ENCODE peak calls at places on chromosomes 6 and 20, in ten cellular contexts. O is astrocyte, Q is tibial artery, D is stomach, F is AG10803, H is AG04449, T is WTC11, C is pancreas, G is cardiac fibroblast, N is IMR-90. B is an unnamed sample.

GRCh38 chr6:111950661-111951426 is 77.6 kb upstream of the FYN start:
- DNase-seq in O (peak), Q (no peak), D (no peak), F (peak), H (no peak), T (no peak), C (no peak), G (peak), N (peak), B (no peak)

GRCh38 chr6:73032586-73032985 is 192.7 kb downstream of the KHDC1L start:
- DNase-seq in O (peak), Q (no peak), D (no peak), F (peak), H (no peak), T (no peak), C (no peak), G (no peak), N (peak), B (no peak)

GRCh38 chr6:149480502-149481280 is 4.1 kb downstream of the ZC3H12D start:
- DNase-seq in O (no peak), Q (no peak), D (no peak), F (no peak), H (no peak), T (no peak), C (no peak), G (no peak), N (no peak), B (peak)

GRCh38 chr6:144314003-144314485 is 28.9 kb downstream of the UTRN start:
- DNase-seq in O (peak), Q (peak), D (no peak), F (no peak), H (no peak), T (no peak), C (peak), G (peak), N (peak), B (no peak)

GRCh38 chr6:158717341-158718328 is 67.8 kb downstream of the SYTL3 start:
- DNase-seq in O (no peak), Q (peak), D (no peak), F (no peak), H (no peak), T (no peak), C (no peak), G (no peak), N (no peak), B (no peak)

GRCh38 chr6:89146748-89147715 is 1.2 kb downstream of the PM20D2 start:
- DNase-seq in O (peak), Q (no peak), D (no peak), F (peak), H (no peak), T (peak), C (peak), G (peak), N (peak), B (no peak)

GRCh38 chr20:15031546-15032351 is 694.3 kb upstream of the FLRT3 start:
- DNase-seq in O (no peak), Q (no peak), D (no peak), F (no peak), H (no peak), T (no peak), C (no peak), G (no peak), N (no peak), B (no peak)

GRCh38 chr6:50816947-50817637 is 1.6 kb upstream of the TFAP2B start:
- DNase-seq in O (no peak), Q (no peak), D (no peak), F (no peak), H (no peak), T (no peak), C (no peak), G (no peak), N (no peak), B (no peak)

GRCh38 chr20:4607287-4607713 is 114.4 kb upstream of the PRND start:
- DNase-seq in O (peak), Q (no peak), D (peak), F (peak), H (peak), T (peak), C (peak), G (peak), N (peak), B (peak)

GRCh38 chr6:92715991-92716390 is 703.4 kb downstream of the EPHA7 start:
- DNase-seq in O (peak), Q (no peak), D (no peak), F (peak), H (no peak), T (no peak), C (no peak), G (peak), N (peak), B (no peak)

GRCh38 chr20:42492998-42493397 is 696.7 kb downstream of the PTPRT start:
- DNase-seq in O (no peak), Q (no peak), D (no peak), F (no peak), H (no peak), T (no peak), C (no peak), G (no peak), N (no peak), B (no peak)

GRCh38 chr6:16472349-16473069 is 234.1 kb downstream of the GMPR start:
- DNase-seq in O (peak), Q (no peak), D (no peak), F (peak), H (peak), T (no peak), C (no peak), G (peak), N (peak), B (no peak)

GRCh38 chr6:30194797-30195690 is 18.2 kb downstream of the TRIM26 start:
- DNase-seq in O (no peak), Q (no peak), D (no peak), F (peak), H (no peak), T (no peak), C (no peak), G (no peak), N (no peak), B (no peak)

GRCh38 chr6:15429146-15430110 is 183.6 kb downstream of the JARID2 start:
- DNase-seq in O (peak), Q (no peak), D (no peak), F (peak), H (peak), T (no peak), C (no peak), G (peak), N (peak), B (no peak)

GRCh38 chr20:32828029-32828666 is 8.4 kb downstream of the MAPRE1 start:
- DNase-seq in O (peak), Q (no peak), D (no peak), F (no peak), H (no peak), T (no peak), C (no peak), G (no peak), N (peak), B (no peak)

GRCh38 chr6:143539723-143540122 is 28.2 kb upstream of the FUCA2 start:
- DNase-seq in O (no peak), Q (no peak), D (no peak), F (no peak), H (no peak), T (no peak), C (no peak), G (no peak), N (no peak), B (no peak)

GRCh38 chr20:14948416-14948815 is 611.0 kb upstream of the FLRT3 start:
- DNase-seq in O (no peak), Q (no peak), D (no peak), F (no peak), H (no peak), T (no peak), C (no peak), G (no peak), N (no peak), B (no peak)

GRCh38 chr6:814378-815347 is 121.7 kb upstream of the EXOC2 start:
- DNase-seq in O (no peak), Q (no peak), D (no peak), F (no peak), H (no peak), T (no peak), C (peak), G (no peak), N (no peak), B (no peak)

GRCh38 chr20:8749986-8750385 is 318.9 kb upstream of the PLCB4 start:
- DNase-seq in O (peak), Q (no peak), D (no peak), F (peak), H (no peak), T (no peak), C (no peak), G (no peak), N (peak), B (no peak)

GRCh38 chr6:34146801-34147592 is 1.1 kb upstream of the GRM4 start:
- DNase-seq in O (peak), Q (peak), D (no peak), F (peak), H (no peak), T (peak), C (no peak), G (peak), N (peak), B (no peak)

GRCh38 chr6:14382381-14383236 is 265.0 kb downstream of the CD83 start:
- DNase-seq in O (no peak), Q (no peak), D (no peak), F (no peak), H (no peak), T (no peak), C (no peak), G (no peak), N (no peak), B (peak)

GRCh38 chr20:23966927-23967615 is 21.5 kb downstream of the GGTLC1 start:
- DNase-seq in O (no peak), Q (no peak), D (no peak), F (no peak), H (no peak), T (no peak), C (no peak), G (no peak), N (no peak), B (no peak)

GRCh38 chr20:17661121-17661744 is 20.8 kb downstream of the RRBP1 start:
- DNase-seq in O (no peak), Q (peak), D (no peak), F (peak), H (no peak), T (no peak), C (peak), G (peak), N (no peak), B (no peak)

GRCh38 chr20:50062006-50062838 is 50.7 kb downstream of the UBE2V1 start:
- DNase-seq in O (no peak), Q (no peak), D (no peak), F (no peak), H (no peak), T (no peak), C (no peak), G (no peak), N (no peak), B (no peak)

GRCh38 chr6:35787266-35788218 is 6.7 kb downstream of the CLPSL1 start:
- DNase-seq in O (no peak), Q (no peak), D (no peak), F (no peak), H (no peak), T (no peak), C (peak), G (no peak), N (no peak), B (no peak)

GRCh38 chr6:30926644-30927043 is 5.3 kb downstream of the SFTA2 start:
- DNase-seq in O (peak), Q (no peak), D (peak), F (no peak), H (no peak), T (no peak), C (peak), G (peak), N (no peak), B (no peak)

GRCh38 chr6:16240618-16241320 is 2.4 kb downstream of the GMPR start:
- DNase-seq in O (no peak), Q (no peak), D (no peak), F (no peak), H (no peak), T (no peak), C (no peak), G (peak), N (no peak), B (no peak)

GRCh38 chr6:3538536-3538935 is 81.7 kb upstream of the SLC22A23 start:
- DNase-seq in O (no peak), Q (no peak), D (no peak), F (no peak), H (no peak), T (no peak), C (no peak), G (no peak), N (no peak), B (no peak)

GRCh38 chr6:158933075-158933474 is 66.9 kb downstream of the RSPH3 start:
- DNase-seq in O (no peak), Q (no peak), D (no peak), F (no peak), H (no peak), T (no peak), C (no peak), G (no peak), N (no peak), B (no peak)

GRCh38 chr6:139587469-139587868 is 213.0 kb upstream of the CITED2 start:
- DNase-seq in O (peak), Q (no peak), D (no peak), F (peak), H (peak), T (no peak), C (no peak), G (peak), N (peak), B (no peak)

GRCh38 chr6:34593741-34594140 is 37.6 kb upstream of the SPDEF start:
- DNase-seq in O (no peak), Q (no peak), D (peak), F (no peak), H (no peak), T (no peak), C (no peak), G (no peak), N (no peak), B (no peak)

GRCh38 chr6:166435574-166435973 is 52.8 kb upstream of the MPC1 start:
- DNase-seq in O (no peak), Q (no peak), D (peak), F (peak), H (no peak), T (no peak), C (no peak), G (no peak), N (no peak), B (peak)
- TF ChIP-seq CTCF in O (no peak), Q (no peak), D (no peak), F (no peak), H (no peak), T (no peak), C (no peak), G (no peak), N (no peak), B (no peak)

GRCh38 chr6:135743476-135743875 is 108.0 kb upstream of the PDE7B start:
- DNase-seq in O (no peak), Q (no peak), D (no peak), F (no peak), H (no peak), T (no peak), C (no peak), G (no peak), N (no peak), B (no peak)
- TF ChIP-seq CTCF in O (no peak), Q (no peak), D (no peak), F (no peak), H (no peak), T (no peak), C (no peak), G (no peak), N (no peak), B (no peak)

GRCh38 chr6:45685076-45685475 is 307.3 kb upstream of the SUPT3H start:
- DNase-seq in O (no peak), Q (no peak), D (no peak), F (no peak), H (no peak), T (no peak), C (no peak), G (no peak), N (no peak), B (no peak)
- TF ChIP-seq CTCF in O (no peak), Q (no peak), D (no peak), F (no peak), H (no peak), T (no peak), C (no peak), G (no peak), N (no peak), B (no peak)

DNA sequence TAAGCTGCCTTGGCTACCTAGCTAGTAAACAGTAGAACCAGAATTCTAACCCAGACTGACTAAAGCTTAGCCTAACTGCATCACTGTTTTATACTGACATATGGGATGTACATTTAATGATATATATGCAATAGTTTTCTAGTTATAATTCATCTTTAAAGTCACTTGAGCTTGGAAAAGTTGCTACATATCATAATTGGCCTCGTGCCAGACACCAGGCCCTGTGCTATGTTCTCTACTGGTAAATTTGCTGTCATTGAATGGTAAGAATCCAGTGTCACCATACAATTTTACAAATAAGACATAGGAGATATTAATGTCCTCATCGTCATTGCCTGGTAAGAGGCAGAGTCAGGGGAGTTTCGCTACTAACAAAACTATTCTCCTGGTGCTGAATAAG is 396.8 kb downstream of the CDKAL1 start:
- DNase-seq in O (no peak), Q (no peak), D (no peak), F (no peak), H (no peak), T (no peak), C (no peak), G (no peak), N (no peak), B (no peak)
- TF ChIP-seq CTCF in O (no peak), Q (no peak), D (no peak), F (no peak), H (no peak), T (no peak), C (no peak), G (no peak), N (no peak), B (no peak)

GRCh38 chr6:75414445-75415021 is 79.1 kb downstream of the FILIP1 start:
- DNase-seq in O (no peak), Q (no peak), D (no peak), F (no peak), H (no peak), T (no peak), C (no peak), G (no peak), N (no peak), B (no peak)
- TF ChIP-seq CTCF in O (no peak), Q (no peak), D (no peak), F (no peak), H (no peak), T (no peak), C (no peak), G (no peak), N (no peak), B (no peak)

DNA sequence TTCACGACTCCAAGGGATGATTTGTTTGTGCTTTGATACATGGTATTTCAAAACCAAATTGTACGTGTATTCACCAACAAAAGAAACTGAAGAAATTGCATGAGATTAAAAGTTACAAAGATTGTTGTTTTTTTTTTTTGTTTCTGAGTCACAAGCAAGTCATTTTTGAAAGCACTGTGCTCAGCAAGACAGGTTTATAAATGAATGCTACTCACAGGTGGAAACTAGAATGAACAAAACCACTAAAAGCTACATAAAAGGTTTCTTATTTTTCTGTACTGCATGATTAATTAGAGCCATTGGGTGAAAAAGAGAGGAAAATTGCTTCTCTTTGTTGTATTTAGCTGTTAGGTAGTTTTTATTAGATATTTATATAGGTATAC is 90.2 kb upstream of the RIPOR2 start:
- DNase-seq in O (peak), Q (no peak), D (no peak), F (no peak), H (no peak), T (no peak), C (no peak), G (no peak), N (peak), B (no peak)
- TF ChIP-seq CTCF in O (no peak), Q (no peak), D (no peak), F (no peak), H (no peak), T (no peak), C (no peak), G (no peak), N (no peak), B (no peak)

GRCh38 chr6:45946352-45946751 is 69.3 kb downstream of the CLIC5 start:
- DNase-seq in O (peak), Q (no peak), D (no peak), F (peak), H (no peak), T (peak), C (no peak), G (peak), N (peak), B (peak)
- TF ChIP-seq CTCF in O (peak), Q (no peak), D (no peak), F (peak), H (peak), T (no peak), C (no peak), G (peak), N (peak), B (no peak)

GRCh38 chr20:59627298-59627697 is 23.0 kb downstream of the PHACTR3 start:
- DNase-seq in O (no peak), Q (peak), D (no peak), F (no peak), H (no peak), T (no peak), C (no peak), G (no peak), N (no peak), B (no peak)

GRCh38 chr20:59631751-59632380 is 27.5 kb downstream of the PHACTR3 start:
- DNase-seq in O (no peak), Q (no peak), D (no peak), F (no peak), H (no peak), T (no peak), C (no peak), G (no peak), N (no peak), B (no peak)

GRCh38 chr20:59630526-59630925 is 26.2 kb downstream of the PHACTR3 start:
- DNase-seq in O (no peak), Q (no peak), D (no peak), F (no peak), H (no peak), T (no peak), C (no peak), G (no peak), N (no peak), B (no peak)

GRCh38 chr20:59628171-59628570 is 23.8 kb downstream of the PHACTR3 start:
- DNase-seq in O (no peak), Q (no peak), D (no peak), F (no peak), H (no peak), T (no peak), C (no peak), G (no peak), N (no peak), B (no peak)

GRCh38 chr20:59629141-59630045 is 25.1 kb downstream of the PHACTR3 start:
- DNase-seq in O (no peak), Q (no peak), D (no peak), F (no peak), H (no peak), T (no peak), C (no peak), G (no peak), N (no peak), B (no peak)
- TF ChIP-seq CTCF in O (no peak), Q (no peak), D (no peak), F (no peak), H (no peak), T (no peak), C (no peak), G (no peak), N (no peak), B (no peak)

GRCh38 chr6:102907181-102907580 is 1513.7 kb downstream of the GRIK2 start:
- DNase-seq in O (no peak), Q (no peak), D (no peak), F (no peak), H (no peak), T (peak), C (no peak), G (no peak), N (no peak), B (no peak)
- TF ChIP-seq CTCF in O (no peak), Q (no peak), D (no peak), F (no peak), H (no peak), T (no peak), C (no peak), G (no peak), N (no peak), B (no peak)

B was measured in activated CD8-positive, alpha-beta T cell treated with anti-CD3 and anti-CD28 coated beads for 36 hours.